ENCODE peak calls at places on chromosomes 5 and 9, in nine cellular contexts. N, U, G, P, B, L, M, O and W are unnamed samples.

GRCh38 chr9:84705128-84705527 is 35.6 kb downstream of the NTRK2 start:
- DNase-seq in O (no peak), M (no peak), L (no peak), G (peak; percentile 30), B (no peak), N (no peak), U (no peak), P (no peak), W (no peak)

GRCh38 chr9:109411069-109411761 is 86.9 kb downstream of the PTPN3 start:
- DNase-seq in B (no peak), U (no peak), N (no peak), G (no peak), L (no peak), P (no peak), O (no peak), M (no peak), W (no peak)

GRCh38 chr9:94697972-94698581 is 28.4 kb upstream of the AOPEP start:
- DNase-seq in P (peak; percentile 88), U (no peak), B (no peak), G (peak; percentile 39), O (no peak), M (no peak), L (no peak), N (no peak), W (peak; percentile 94)

GRCh38 chr5:1010641-1011046 is 2.0 kb downstream of the NKD2 start:
- DNase-seq in G (no peak), P (no peak), N (peak; percentile 61), L (peak; percentile 7), O (no peak), M (peak; percentile 16), B (no peak), U (peak; percentile 61), W (no peak)

GRCh38 chr5:206406-206805 is 11.5 kb downstream of the CCDC127 start:
- DNase-seq in P (no peak), L (no peak), O (no peak), N (no peak), U (no peak), M (no peak), G (no peak), B (no peak), W (no peak)

GRCh38 chr5:122101636-122102285 is 23.7 kb upstream of the LOX start:
- DNase-seq in N (no peak), G (peak; percentile 43), U (no peak), B (no peak), O (no peak), M (no peak), P (peak; percentile 91), L (no peak), W (no peak)

GRCh38 chr9:110887276-110887675 is 151.0 kb downstream of the LPAR1 start:
- DNase-seq in N (no peak), B (no peak), L (no peak), G (no peak), M (no peak), P (no peak), U (no peak), O (no peak), W (no peak)

GRCh38 chr9:21993893-21994525 is at the start of gene CDKN2A:
- DNase-seq in M (peak; percentile 36), N (no peak), P (peak; percentile 59), L (no peak), U (peak; percentile 93), G (peak; percentile 69), O (no peak), B (no peak), W (no peak)

GRCh38 chr5:72470817-72471216 is 36.4 kb downstream of the ZNF366 start:
- DNase-seq in L (no peak), P (peak; percentile 46), N (no peak), U (no peak), B (peak; percentile 5), G (no peak), O (no peak), M (no peak), W (no peak)

GRCh38 chr5:73654861-73655318 is 28.9 kb downstream of the ARHGEF28 start:
- DNase-seq in P (no peak), G (no peak), U (no peak), L (no peak), M (no peak), O (no peak), B (no peak), N (no peak), W (no peak)

GRCh38 chr5:1669276-1670155 is 130.1 kb downstream of the MRPL36 start:
- DNase-seq in G (no peak), N (no peak), L (no peak), M (no peak), P (no peak), B (no peak), O (no peak), U (no peak), W (no peak)

GRCh38 chr5:65326912-65327311 is 154.8 kb downstream of the ADAMTS6 start:
- DNase-seq in N (no peak), P (peak; percentile 42), L (no peak), M (no peak), U (no peak), B (no peak), O (no peak), G (peak; percentile 16), W (peak; percentile 31)

GRCh38 chr5:116576043-116576713 is 1.6 kb upstream of the SEMA6A start:
- DNase-seq in M (peak; percentile 65), L (peak; percentile 54), G (peak; percentile 94), O (peak; percentile 67), U (peak; percentile 85), P (peak; percentile 63), B (peak; percentile 2), N (peak; percentile 80), W (no peak)

GRCh38 chr9:109968702-109969450 is 188.9 kb downstream of the PALM2AKAP2 start:
- DNase-seq in P (no peak), M (peak; percentile 43), B (no peak), N (no peak), O (no peak), L (no peak), G (peak; percentile 47), U (no peak), W (no peak)

DNA sequence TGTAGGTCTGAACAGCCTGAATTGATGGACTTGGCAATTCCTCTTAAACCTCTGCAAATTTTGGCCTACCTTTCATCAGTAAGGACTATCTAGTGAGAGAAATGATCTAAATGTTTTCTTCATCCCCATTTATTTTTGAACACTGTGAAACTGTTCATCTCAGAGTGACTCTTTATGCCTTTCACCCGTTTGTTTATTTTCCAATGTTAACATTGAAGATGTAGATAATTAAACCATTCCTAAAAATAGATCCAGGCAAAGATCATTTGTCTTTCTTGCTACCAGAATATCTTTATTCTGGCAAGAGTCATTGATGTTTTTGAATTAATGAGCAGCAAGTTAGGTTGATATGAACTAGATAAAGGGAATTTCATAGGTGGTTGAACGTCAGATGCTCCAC is 3.2 kb downstream of the CPEB4 start:
- DNase-seq in L (no peak), U (no peak), P (no peak), O (no peak), M (no peak), G (no peak), N (no peak), B (no peak), W (no peak)
- H3K4me3 ChIP-seq in L (peak overlapping the region; percentile 86), U (peak overlapping the region; percentile 77), P (peak overlapping the region; percentile 86), O (peak overlapping the region; percentile 83), M (peak overlapping the region; percentile 70), G (no peak overlapping the region), N (peak overlapping the region; percentile 97), B (peak overlapping the region; percentile 62), W (peak overlapping the region; percentile 93)

GRCh38 chr5:57448751-57449150 is 33.9 kb downstream of the ACTBL2 start:
- DNase-seq in B (no peak), M (no peak), L (no peak), G (peak; percentile 13), P (no peak), U (no peak), N (no peak), O (no peak), W (no peak)

GRCh38 chr5:57448287-57448686 is 34.3 kb downstream of the ACTBL2 start:
- DNase-seq in U (no peak), G (no peak), O (no peak), L (no peak), M (no peak), B (no peak), N (no peak), P (no peak), W (no peak)

GRCh38 chr5:57446966-57447365 is 35.6 kb downstream of the ACTBL2 start:
- DNase-seq in M (no peak), N (no peak), U (no peak), L (no peak), P (no peak), B (no peak), O (no peak), G (no peak), W (no peak)

GRCh38 chr5:57445715-57446037 is 36.9 kb downstream of the ACTBL2 start:
- DNase-seq in P (no peak), L (no peak), N (no peak), G (no peak), B (no peak), U (no peak), M (no peak), O (no peak), W (no peak)

GRCh38 chr5:57447656-57448055 is 35.0 kb downstream of the ACTBL2 start:
- DNase-seq in M (no peak), U (no peak), P (peak; percentile 33), N (no peak), O (no peak), L (no peak), G (no peak), B (peak; percentile 27), W (no peak)
- H3K4me3 ChIP-seq in M (no peak overlapping the region), U (no peak overlapping the region), P (no peak overlapping the region), N (no peak overlapping the region), O (no peak overlapping the region), L (no peak overlapping the region), G (no peak overlapping the region), B (no peak overlapping the region), W (no peak overlapping the region)

DNA sequence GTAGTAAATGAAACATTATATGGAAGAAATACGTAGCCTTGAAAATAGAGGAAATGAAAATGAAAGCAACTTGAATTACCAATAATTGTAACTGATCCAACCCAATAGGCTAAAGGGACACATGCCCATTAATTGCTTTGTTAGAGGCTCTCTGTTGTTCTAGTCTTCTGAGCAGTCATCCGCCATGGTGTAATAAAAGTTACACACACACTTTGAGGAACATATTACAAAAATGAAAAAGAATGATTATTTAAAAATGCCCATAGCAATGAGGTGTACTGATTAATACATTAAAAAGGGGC is 119.2 kb upstream of the CD180 start:
- DNase-seq in M (no peak), U (no peak), L (no peak), P (no peak), B (no peak), N (no peak), G (no peak), O (no peak), W (no peak)
- H3K4me3 ChIP-seq in M (no peak overlapping the region), U (no peak overlapping the region), L (no peak overlapping the region), P (peak overlapping the region; percentile 42), B (no peak overlapping the region), N (no peak overlapping the region), G (no peak overlapping the region), O (no peak overlapping the region), W (no peak overlapping the region)

GRCh38 chr5:43039468-43040286 is 442 bp downstream of the ANXA2R start:
- DNase-seq in B (no peak), U (peak; percentile 92), O (peak; percentile 58), N (peak; percentile 86), L (peak; percentile 75), M (peak; percentile 75), G (peak; percentile 82), P (peak; percentile 89), W (no peak)
- H3K4me3 ChIP-seq in B (peak overlapping the region; percentile 73), U (peak overlapping the region; percentile 57), O (peak overlapping the region; percentile 50), N (peak overlapping the region; percentile 64), L (peak overlapping the region; percentile 75), M (peak overlapping the region; percentile 67), G (peak overlapping the region; percentile 36), P (peak overlapping the region; percentile 90), W (peak overlapping the region; percentile 62)